ENCODE peak calls at places on chromosomes 6 and 20, in four cellular contexts. Y is K562, D is GM12878, N is HepG2. Z is an unnamed sample.

GRCh38 chr6:116596815-116597214 is 19.5 kb upstream of the RSPH4A start:
- DNase-seq in Y (peak), D (no peak), N (peak), Z (peak)

GRCh38 chr6:70411948-70412796 is 1.1 kb upstream of the FAM135A start:
- DNase-seq in Y (no peak), D (no peak), N (no peak), Z (no peak)

GRCh38 chr6:73798592-73798991 is 102.6 kb downstream of the CD109 start:
- DNase-seq in Y (no peak), D (no peak), N (peak), Z (peak)

GRCh38 chr6:3813150-3813780 is 35.9 kb upstream of the FAM50B start:
- DNase-seq in Y (peak), D (no peak), N (peak), Z (no peak)

GRCh38 chr6:45424628-45424955 is 46.9 kb upstream of the SUPT3H start:
- DNase-seq in Y (no peak), D (no peak), N (no peak), Z (no peak)

GRCh38 chr20:53763707-53764415 is 170.2 kb upstream of the ZNF217 start:
- DNase-seq in Y (no peak), D (no peak), N (peak), Z (peak)

GRCh38 chr6:127190552-127190951 is 72.1 kb downstream of the RSPO3 start:
- DNase-seq in Y (peak), D (no peak), N (no peak), Z (no peak)

GRCh38 chr20:19887566-19888268 is 129.4 kb upstream of the NAA20 start:
- DNase-seq in Y (no peak), D (no peak), N (no peak), Z (no peak)

GRCh38 chr6:77403424-77403823 is 59.9 kb downstream of the HTR1B start:
- DNase-seq in Y (no peak), D (no peak), N (no peak), Z (no peak)

GRCh38 chr20:44805991-44806729 is 4.2 kb downstream of the RIMS4 start:
- DNase-seq in Y (peak), D (no peak), N (no peak), Z (peak)
- TF ChIP-seq ETV6 in Y (no peak), D (no peak), N (no peak), Z (no peak)

GRCh38 chr6:136738178-136739057 is 53.9 kb downstream of the MAP3K5 start:
- DNase-seq in Y (peak), D (no peak), N (no peak), Z (no peak)

GRCh38 chr6:136736281-136736960 is 55.9 kb downstream of the MAP3K5 start:
- DNase-seq in Y (no peak), D (no peak), N (no peak), Z (no peak)

GRCh38 chr6:136739501-136739900 is 52.8 kb downstream of the MAP3K5 start:
- DNase-seq in Y (no peak), D (no peak), N (no peak), Z (no peak)

GRCh38 chr6:136739071-136739470 is 53.2 kb downstream of the MAP3K5 start:
- DNase-seq in Y (no peak), D (no peak), N (no peak), Z (no peak)

DNA sequence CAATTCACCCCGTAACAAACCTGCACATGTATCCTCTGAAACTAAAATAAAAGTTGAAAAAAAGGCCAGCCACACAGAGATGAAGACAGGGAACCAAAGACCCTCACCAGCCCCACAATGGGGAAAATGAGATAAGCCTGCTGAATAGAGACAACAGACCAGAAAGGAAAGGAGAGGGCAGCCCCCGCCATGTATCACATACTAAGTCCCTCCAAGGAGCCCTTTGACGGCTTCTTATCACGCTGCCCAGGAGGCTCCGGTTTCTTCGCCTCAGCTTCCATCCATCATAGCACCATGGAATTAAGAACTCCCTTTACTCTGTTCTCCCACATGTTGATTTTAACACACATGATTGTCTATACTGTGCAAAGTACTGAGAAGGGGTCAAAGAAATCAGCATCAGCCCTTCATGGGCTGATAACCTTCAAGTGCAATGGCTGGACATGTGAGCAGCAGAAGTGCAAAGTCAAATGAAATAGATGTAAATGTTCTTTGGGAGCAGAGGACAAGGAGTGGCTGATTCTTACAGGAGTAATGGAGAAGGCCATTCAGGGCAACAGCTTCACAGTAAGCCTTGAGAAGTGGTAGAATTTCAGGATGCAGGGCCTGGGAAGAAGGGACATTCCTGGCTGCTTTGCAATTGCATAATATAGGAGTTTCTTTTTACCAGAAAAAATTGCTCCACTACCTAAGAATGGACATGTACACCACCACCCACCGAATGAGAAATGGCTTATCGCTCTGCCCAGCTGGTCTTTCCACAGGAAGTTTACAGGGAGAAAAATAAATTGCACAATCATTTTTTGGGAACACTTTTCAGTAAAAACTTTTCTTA is 54.7 kb downstream of the MAP3K5 start:
- DNase-seq in Y (peak), D (no peak), N (no peak), Z (no peak)
- TF ChIP-seq CREB1 in Y (no peak), D (no peak), N (no peak), Z (no peak)

DNA sequence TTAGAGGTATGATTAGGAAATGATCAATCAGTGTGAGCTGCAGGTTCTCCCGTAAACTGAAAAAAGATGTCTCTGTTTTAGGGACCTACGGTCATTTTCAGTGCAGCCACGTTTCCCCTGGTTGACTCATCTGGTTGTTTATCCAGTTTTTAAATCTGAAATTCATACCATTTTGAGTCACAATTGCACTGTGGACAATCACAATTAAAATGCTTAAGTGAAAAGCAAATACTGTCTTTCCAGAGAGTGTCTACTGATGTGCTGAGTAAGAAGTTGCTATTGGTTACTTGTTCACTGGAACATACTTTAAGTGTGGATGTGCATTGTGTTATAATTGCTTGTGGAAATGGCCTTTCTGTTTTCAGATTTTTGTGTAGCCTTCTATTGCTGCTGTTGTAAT is 305.1 kb upstream of the SASH1 start:
- DNase-seq in Y (no peak), D (no peak), N (no peak), Z (no peak)
- TF ChIP-seq NR2C2 in Y (no peak), D (no peak), N (no peak), Z (no peak)

GRCh38 chr20:18541741-18542140 is 25.5 kb upstream of the SMIM26 start:
- DNase-seq in Y (no peak), D (no peak), N (no peak), Z (no peak)
- TF ChIP-seq ETV6 in Y (no peak), D (no peak), N (no peak), Z (no peak)

DNA sequence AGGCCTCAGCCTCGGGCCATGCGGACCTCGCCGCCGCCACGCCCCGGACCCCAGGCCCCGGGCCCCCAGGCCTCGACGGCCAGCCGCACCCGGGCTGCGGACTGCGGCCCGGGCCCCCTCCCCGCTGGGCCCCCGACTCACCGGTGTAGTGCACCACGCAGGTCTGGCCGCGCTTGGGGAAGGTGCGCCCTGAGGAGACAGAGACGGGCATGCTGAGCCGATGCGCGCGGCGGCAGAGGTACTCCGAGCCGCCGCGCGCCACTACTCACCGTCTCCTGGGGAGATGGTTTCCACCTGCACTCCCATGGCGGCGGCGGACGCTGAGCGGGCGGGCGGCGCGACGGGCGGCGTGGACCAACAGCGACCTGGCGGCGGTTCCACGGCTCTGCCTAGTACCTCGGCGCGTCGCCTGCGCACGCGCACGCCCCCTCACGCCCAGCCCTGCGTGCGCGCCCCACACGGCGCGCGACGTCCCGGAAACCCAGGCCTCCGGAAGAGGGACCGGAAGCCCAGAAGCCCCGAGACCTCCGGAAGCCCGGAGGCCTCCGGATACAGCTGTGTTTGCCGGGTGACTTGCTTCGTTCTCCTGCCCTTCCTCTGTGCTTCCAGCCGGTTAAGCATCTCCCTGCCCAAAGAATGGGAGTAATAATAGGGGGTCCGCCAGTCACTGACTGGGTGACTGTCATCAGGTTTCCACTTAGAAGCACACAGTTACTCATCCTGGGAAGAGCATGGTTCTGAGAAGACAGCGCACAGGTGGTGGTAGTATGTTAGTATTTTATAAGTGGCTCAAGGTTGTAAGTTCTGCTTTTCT is at the start of gene FKBP1A:
- DNase-seq in Y (peak), D (peak), N (peak), Z (peak)
- TF ChIP-seq CREB1 in Y (peak), D (peak), N (peak), Z (no peak)

GRCh38 chr20:59322813-59323469 is 22.5 kb downstream of the EDN3 start:
- DNase-seq in Y (no peak), D (no peak), N (no peak), Z (no peak)
- TF ChIP-seq NR2C2 in Y (no peak), D (no peak), N (no peak), Z (no peak)